ENCODE peak calls at places on chromosome 16, in seven cellular contexts. Z is AG10803, O is mammary epithelial cell, C is AG04450, E is keratinocyte, D is brain microvascular endothelial cell, G is K562. T is an unnamed sample.

GRCh38 chr16:59192551-59193199 is 458.6 kb upstream of the GOT2 start:
- DNase-seq in C (no peak), G (no peak), Z (peak), D (peak), E (no peak), O (no peak), T (no peak)

GRCh38 chr16:57893559-57894389 is 77.2 kb downstream of the CNGB1 start:
- DNase-seq in O (peak), Z (peak), E (peak), G (no peak), C (peak), D (peak), T (peak)

GRCh38 chr16:19783363-19783762 is 65.3 kb downstream of the IQCK start:
- DNase-seq in G (no peak), E (no peak), C (no peak), D (no peak), Z (no peak), O (no peak), T (no peak)

GRCh38 chr16:27228621-27229501 is 25.5 kb downstream of the KDM8 start:
- DNase-seq in G (peak), D (no peak), Z (no peak), E (no peak), O (no peak), C (no peak), T (no peak)

GRCh38 chr16:8260140-8260539 is 330.2 kb downstream of the TMEM114 start:
- DNase-seq in G (no peak), C (no peak), O (no peak), D (no peak), E (no peak), Z (no peak), T (no peak)

GRCh38 chr16:75820672-75821071 is 94.4 kb upstream of the CPHXL start:
- DNase-seq in D (no peak), E (no peak), G (no peak), C (no peak), O (peak), Z (no peak), T (no peak)

GRCh38 chr16:20915733-20916132 is 15.2 kb downstream of the LYRM1 start:
- DNase-seq in O (no peak), C (no peak), E (no peak), Z (no peak), G (peak), D (no peak), T (no peak)

GRCh38 chr16:19186403-19186802 is 18.4 kb downstream of the SYT17 start:
- DNase-seq in G (no peak), E (no peak), Z (no peak), D (peak), C (no peak), O (no peak), T (no peak)

GRCh38 chr16:4935231-4935855 is 1.6 kb downstream of the PPL start:
- DNase-seq in Z (peak), C (no peak), D (no peak), O (peak), E (no peak), G (no peak), T (peak)

GRCh38 chr16:47676628-47677177 is 215.6 kb downstream of the PHKB start:
- DNase-seq in E (no peak), Z (no peak), C (no peak), G (no peak), O (no peak), D (no peak), T (no peak)

GRCh38 chr16:89921699-89922476 is 1.3 kb upstream of the TUBB3 start:
- DNase-seq in E (peak), D (peak), G (peak), C (peak), O (peak), Z (peak), T (peak)

GRCh38 chr16:51201604-51202003 is 50.5 kb upstream of the SALL1 start:
- DNase-seq in Z (no peak), C (no peak), G (no peak), E (no peak), O (no peak), D (no peak), T (no peak)
- TF ChIP-seq CTCF in Z (peak), C (no peak), G (no peak), E (no peak), O (no peak), D (peak), T (no peak)

DNA sequence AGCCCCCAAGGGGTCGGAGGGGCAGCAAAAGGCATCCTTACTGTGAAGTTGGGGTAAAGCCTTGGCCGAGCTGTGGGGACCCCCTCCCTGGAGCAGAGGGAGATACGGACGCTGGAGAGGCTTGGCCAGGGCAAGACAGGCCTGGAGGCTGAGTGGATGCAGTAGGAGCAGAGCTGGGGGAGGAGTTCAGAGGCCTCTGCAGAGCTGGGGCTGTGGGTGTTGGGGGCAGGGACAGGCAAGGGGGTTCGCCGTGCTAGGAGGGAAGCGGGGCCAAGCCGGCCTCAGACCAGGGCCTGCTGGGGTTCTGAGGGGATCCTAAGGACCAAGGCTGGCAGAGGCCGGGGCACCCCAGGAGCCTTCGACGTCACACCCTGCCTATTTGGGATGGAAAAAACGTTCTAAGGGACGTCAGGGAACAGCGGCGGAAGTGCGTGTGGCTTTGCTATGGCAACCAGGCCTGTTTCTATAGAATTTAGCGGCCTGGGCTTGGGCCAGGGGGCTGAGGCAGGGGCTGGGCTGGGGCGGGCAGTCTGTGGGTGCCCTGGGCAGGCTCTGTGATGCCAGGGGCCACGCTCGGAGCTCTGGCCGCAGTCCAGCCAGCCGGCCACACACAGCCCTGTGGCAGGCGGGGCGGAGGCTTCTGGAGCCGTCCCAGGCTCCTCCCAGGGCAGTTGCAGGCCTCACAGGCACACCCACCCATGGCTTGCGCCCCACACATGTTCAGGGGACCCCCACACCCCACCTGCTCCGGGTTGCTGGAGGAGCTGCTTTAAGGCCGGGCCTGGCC is 3.7 kb downstream of the TRAF7 start:
- DNase-seq in G (no peak), C (no peak), O (no peak), E (no peak), Z (peak), D (peak), T (no peak)
- H3K4me3 ChIP-seq in G (no peak), C (peak), O (no peak), E (no peak), Z (peak), D (peak), T (no peak)

DNA sequence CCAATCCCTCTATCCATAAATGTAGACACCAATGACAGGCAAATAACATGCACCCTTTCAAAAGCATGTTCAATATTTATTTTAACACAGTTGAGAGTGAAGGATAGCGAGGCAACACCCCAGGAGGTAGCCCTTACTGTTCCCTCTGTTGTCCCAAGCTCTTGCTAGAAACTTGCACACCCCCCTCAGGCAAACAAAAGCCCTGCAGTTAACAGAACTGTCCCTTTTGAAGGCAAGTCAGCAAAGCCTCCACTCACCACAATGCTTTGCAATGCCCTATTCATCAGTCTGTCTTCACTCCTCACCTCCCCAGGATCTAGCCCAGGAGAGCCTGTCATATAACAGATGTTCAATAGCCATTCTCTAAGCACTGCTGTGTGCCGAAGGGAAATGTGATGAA is 3.5 kb upstream of the CNEP1R1 start:
- DNase-seq in E (no peak), C (no peak), O (peak), Z (peak), G (no peak), D (peak), T (no peak)
- TF ChIP-seq CTCF in E (no peak), C (no peak), O (no peak), Z (peak), G (peak), D (peak), T (no peak)

DNA sequence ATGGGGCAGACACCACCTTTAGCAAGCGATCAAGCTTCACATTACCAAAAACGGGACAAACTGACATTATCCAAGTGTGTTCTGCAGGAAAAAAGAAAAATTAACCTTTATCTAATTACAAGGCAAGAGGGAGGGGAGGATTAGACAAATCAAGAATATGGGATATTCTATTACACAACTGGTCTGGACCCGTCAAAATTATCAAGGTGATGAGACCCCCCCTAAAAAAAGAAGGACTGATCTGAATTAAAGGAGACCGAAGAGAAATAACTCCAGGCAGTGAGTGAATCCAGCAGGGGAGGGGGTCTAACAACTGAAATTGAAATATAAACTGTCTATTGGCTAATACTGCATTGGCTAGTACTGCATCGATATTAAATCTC is 424 bp upstream of the NUBP1 start:
- DNase-seq in O (no peak), G (no peak), C (no peak), D (no peak), E (no peak), Z (no peak), T (no peak)
- H3K4me3 ChIP-seq in O (peak), G (peak), C (peak), D (peak), E (peak), Z (peak), T (peak)